ENCODE peak calls at places on chromosomes 5 and 9, in nine cellular contexts. One of them, this sample, is unnamed.

GRCh38 chr9:136625101-136626065 is 37.3 kb upstream of the EGFL7 start:
- DNase-seq in activated naive CD8-positive, alpha-beta T cell treated with anti-CD3 and anti-CD28 coated beads, Interleukin-2, amount 50 U/mL, for 24 hours: no peak
- DNase-seq in NCI-H146: no peak
- DNase-seq in G401: peak; percentile 22
- DNase-seq in H9: no peak
- DNase-seq in kidney tubule cell: peak; percentile 49
- DNase-seq in fibroblast of mammary gland: peak; percentile 51
- DNase-seq in pons: peak; percentile 56
- DNase-seq in esophagus muscularis mucosa: no peak
- DNase-seq in this sample: peak; percentile 44

GRCh38 chr9:116641292-116642059 is 45.6 kb upstream of the TRIM32 start:
- DNase-seq in activated naive CD8-positive, alpha-beta T cell treated with anti-CD3 and anti-CD28 coated beads, Interleukin-2, amount 50 U/mL, for 24 hours: no peak
- DNase-seq in NCI-H146: no peak
- DNase-seq in G401: no peak
- DNase-seq in H9: no peak
- DNase-seq in kidney tubule cell: no peak
- DNase-seq in fibroblast of mammary gland: no peak
- DNase-seq in pons: no peak
- DNase-seq in esophagus muscularis mucosa: no peak
- DNase-seq in this sample: no peak

GRCh38 chr5:133251296-133252132 is 199.7 kb downstream of the HSPA4 start:
- DNase-seq in activated naive CD8-positive, alpha-beta T cell treated with anti-CD3 and anti-CD28 coated beads, Interleukin-2, amount 50 U/mL, for 24 hours: no peak
- DNase-seq in NCI-H146: peak; percentile 36
- DNase-seq in G401: peak; percentile 9
- DNase-seq in H9: no peak
- DNase-seq in kidney tubule cell: peak; percentile 61
- DNase-seq in fibroblast of mammary gland: no peak
- DNase-seq in pons: no peak
- DNase-seq in esophagus muscularis mucosa: no peak
- DNase-seq in this sample: peak; percentile 97

GRCh38 chr5:134438641-134439621 is 27.2 kb upstream of the CDKN2AIPNL start:
- DNase-seq in activated naive CD8-positive, alpha-beta T cell treated with anti-CD3 and anti-CD28 coated beads, Interleukin-2, amount 50 U/mL, for 24 hours: no peak
- DNase-seq in NCI-H146: no peak
- DNase-seq in G401: peak; percentile 3
- DNase-seq in H9: peak; percentile 92
- DNase-seq in kidney tubule cell: peak; percentile 95
- DNase-seq in fibroblast of mammary gland: peak; percentile 98
- DNase-seq in pons: peak; percentile 79
- DNase-seq in esophagus muscularis mucosa: peak; percentile 95
- DNase-seq in this sample: peak; percentile 75

GRCh38 chr9:35548571-35548970 is 56.5 kb upstream of the TESK1 start:
- DNase-seq in activated naive CD8-positive, alpha-beta T cell treated with anti-CD3 and anti-CD28 coated beads, Interleukin-2, amount 50 U/mL, for 24 hours: no peak
- DNase-seq in NCI-H146: no peak
- DNase-seq in G401: no peak
- DNase-seq in H9: no peak
- DNase-seq in kidney tubule cell: peak; percentile 68
- DNase-seq in fibroblast of mammary gland: peak; percentile 45
- DNase-seq in pons: no peak
- DNase-seq in esophagus muscularis mucosa: no peak
- DNase-seq in this sample: no peak

GRCh38 chr9:127545196-127546124 is 66.6 kb upstream of the STXBP1 start:
- DNase-seq in activated naive CD8-positive, alpha-beta T cell treated with anti-CD3 and anti-CD28 coated beads, Interleukin-2, amount 50 U/mL, for 24 hours: no peak
- DNase-seq in NCI-H146: peak; percentile 62
- DNase-seq in G401: no peak
- DNase-seq in H9: no peak
- DNase-seq in kidney tubule cell: peak; percentile 99
- DNase-seq in fibroblast of mammary gland: peak; percentile 60
- DNase-seq in pons: peak; percentile 86
- DNase-seq in esophagus muscularis mucosa: no peak
- DNase-seq in this sample: peak; percentile 96

GRCh38 chr9:130689937-130690700 is 3.5 kb upstream of the EXOSC2 start:
- DNase-seq in activated naive CD8-positive, alpha-beta T cell treated with anti-CD3 and anti-CD28 coated beads, Interleukin-2, amount 50 U/mL, for 24 hours: no peak
- DNase-seq in NCI-H146: peak; percentile 50
- DNase-seq in G401: peak; percentile 76
- DNase-seq in H9: peak; percentile 89
- DNase-seq in kidney tubule cell: peak; percentile 89
- DNase-seq in fibroblast of mammary gland: peak; percentile 98
- DNase-seq in pons: peak; percentile 82
- DNase-seq in esophagus muscularis mucosa: no peak
- DNase-seq in this sample: peak; percentile 94

GRCh38 chr5:148374693-148375360 is 8.9 kb upstream of the FBXO38 start:
- DNase-seq in activated naive CD8-positive, alpha-beta T cell treated with anti-CD3 and anti-CD28 coated beads, Interleukin-2, amount 50 U/mL, for 24 hours: no peak
- DNase-seq in NCI-H146: peak; percentile 62
- DNase-seq in G401: peak; percentile 45
- DNase-seq in H9: peak; percentile 77
- DNase-seq in kidney tubule cell: peak; percentile 60
- DNase-seq in fibroblast of mammary gland: peak; percentile 69
- DNase-seq in pons: peak; percentile 68
- DNase-seq in esophagus muscularis mucosa: no peak
- DNase-seq in this sample: peak; percentile 79

GRCh38 chr5:142484821-142485387 is 160.1 kb upstream of the SPRY4 start:
- DNase-seq in activated naive CD8-positive, alpha-beta T cell treated with anti-CD3 and anti-CD28 coated beads, Interleukin-2, amount 50 U/mL, for 24 hours: no peak
- DNase-seq in NCI-H146: no peak
- DNase-seq in G401: no peak
- DNase-seq in H9: no peak
- DNase-seq in kidney tubule cell: peak; percentile 77
- DNase-seq in fibroblast of mammary gland: peak; percentile 31
- DNase-seq in pons: no peak
- DNase-seq in esophagus muscularis mucosa: no peak
- DNase-seq in this sample: no peak

GRCh38 chr9:130810609-130811136 is 24.4 kb upstream of the ABL1 start:
- DNase-seq in activated naive CD8-positive, alpha-beta T cell treated with anti-CD3 and anti-CD28 coated beads, Interleukin-2, amount 50 U/mL, for 24 hours: no peak
- DNase-seq in NCI-H146: no peak
- DNase-seq in G401: no peak
- DNase-seq in H9: no peak
- DNase-seq in kidney tubule cell: no peak
- DNase-seq in fibroblast of mammary gland: no peak
- DNase-seq in pons: no peak
- DNase-seq in esophagus muscularis mucosa: no peak
- DNase-seq in this sample: no peak

GRCh38 chr9:34987160-34988040 is 2.1 kb upstream of the DNAJB5 start:
- DNase-seq in activated naive CD8-positive, alpha-beta T cell treated with anti-CD3 and anti-CD28 coated beads, Interleukin-2, amount 50 U/mL, for 24 hours: no peak
- DNase-seq in NCI-H146: peak; percentile 12
- DNase-seq in G401: peak; percentile 12
- DNase-seq in H9: no peak
- DNase-seq in kidney tubule cell: peak; percentile 73
- DNase-seq in fibroblast of mammary gland: peak; percentile 52
- DNase-seq in pons: no peak
- DNase-seq in esophagus muscularis mucosa: no peak
- DNase-seq in this sample: peak; percentile 78

GRCh38 chr9:24832307-24832706 is 286.6 kb upstream of the IZUMO3 start:
- DNase-seq in activated naive CD8-positive, alpha-beta T cell treated with anti-CD3 and anti-CD28 coated beads, Interleukin-2, amount 50 U/mL, for 24 hours: no peak
- DNase-seq in NCI-H146: no peak
- DNase-seq in G401: no peak
- DNase-seq in H9: no peak
- DNase-seq in kidney tubule cell: no peak
- DNase-seq in fibroblast of mammary gland: peak; percentile 0
- DNase-seq in pons: no peak
- DNase-seq in esophagus muscularis mucosa: no peak
- DNase-seq in this sample: peak; percentile 52

GRCh38 chr5:169746147-169746694 is 109.1 kb downstream of the DOCK2 start:
- DNase-seq in activated naive CD8-positive, alpha-beta T cell treated with anti-CD3 and anti-CD28 coated beads, Interleukin-2, amount 50 U/mL, for 24 hours: no peak
- DNase-seq in NCI-H146: no peak
- DNase-seq in G401: no peak
- DNase-seq in H9: no peak
- DNase-seq in kidney tubule cell: peak; percentile 23
- DNase-seq in fibroblast of mammary gland: no peak
- DNase-seq in pons: no peak
- DNase-seq in esophagus muscularis mucosa: no peak
- DNase-seq in this sample: no peak

GRCh38 chr5:131996210-131997025 is 15.0 kb downstream of the ACSL6 start:
- DNase-seq in activated naive CD8-positive, alpha-beta T cell treated with anti-CD3 and anti-CD28 coated beads, Interleukin-2, amount 50 U/mL, for 24 hours: no peak
- DNase-seq in NCI-H146: no peak
- DNase-seq in G401: no peak
- DNase-seq in H9: no peak
- DNase-seq in kidney tubule cell: peak; percentile 17
- DNase-seq in fibroblast of mammary gland: no peak
- DNase-seq in pons: no peak
- DNase-seq in esophagus muscularis mucosa: no peak
- DNase-seq in this sample: no peak

GRCh38 chr5:33985447-33985846 is 954 bp upstream of the SLC45A2 start:
- DNase-seq in activated naive CD8-positive, alpha-beta T cell treated with anti-CD3 and anti-CD28 coated beads, Interleukin-2, amount 50 U/mL, for 24 hours: no peak
- DNase-seq in NCI-H146: no peak
- DNase-seq in G401: no peak
- DNase-seq in H9: no peak
- DNase-seq in kidney tubule cell: no peak
- DNase-seq in fibroblast of mammary gland: no peak
- DNase-seq in pons: no peak
- DNase-seq in esophagus muscularis mucosa: no peak
- DNase-seq in this sample: no peak